ENCODE peak calls at places on chromosome 3, in five cellular contexts. V is A549, A is HCT116, D is K562, O is H1. Z is an unnamed sample.

GRCh38 chr3:107993771-107994170 is 97.1 kb downstream of the CD47 start:
- DNase-seq in V (no peak), A (no peak), O (no peak), D (no peak), Z (no peak)

GRCh38 chr3:27216955-27217552 is 152.1 kb downstream of the NEK10 start:
- DNase-seq in V (no peak), A (no peak), D (no peak), O (no peak), Z (no peak)

GRCh38 chr3:175598740-175599139 is 739.6 kb downstream of the NAALADL2 start:
- DNase-seq in D (no peak), A (no peak), O (no peak), V (no peak), Z (no peak)

GRCh38 chr3:171565133-171565532 is 104.9 kb upstream of the TNIK start:
- DNase-seq in A (no peak), D (no peak), V (no peak), O (no peak), Z (no peak)

GRCh38 chr3:120568624-120569023 is 27.5 kb upstream of the NDUFB4 start:
- DNase-seq in O (no peak), A (no peak), D (no peak), V (no peak), Z (no peak)

GRCh38 chr3:130933801-130934345 is 40.0 kb downstream of the ATP2C1 start:
- DNase-seq in A (no peak), V (no peak), O (no peak), D (no peak), Z (no peak)

GRCh38 chr3:55297706-55298105 is 189.4 kb downstream of the WNT5A start:
- DNase-seq in V (no peak), A (no peak), D (no peak), O (no peak), Z (no peak)

GRCh38 chr3:139425745-139426400 is 36.4 kb upstream of the COPB2 start:
- DNase-seq in V (no peak), D (no peak), A (no peak), O (no peak), Z (no peak)

GRCh38 chr3:80688814-80689213 is 921.0 kb upstream of the ROBO1 start:
- DNase-seq in A (no peak), V (no peak), D (no peak), O (no peak), Z (no peak)

GRCh38 chr3:48285132-48285531 is 44.2 kb downstream of the ZNF589 start:
- DNase-seq in O (no peak), V (no peak), D (no peak), A (no peak), Z (no peak)

GRCh38 chr3:50830451-50830850 is 155.7 kb downstream of the DOCK3 start:
- DNase-seq in D (no peak), O (no peak), A (no peak), V (no peak), Z (no peak)

GRCh38 chr3:22451501-22451900 is 700.5 kb upstream of the ZNF385D start:
- DNase-seq in V (no peak), A (no peak), D (no peak), O (no peak), Z (no peak)

GRCh38 chr3:86923071-86923476 is 67.9 kb downstream of the VGLL3 start:
- DNase-seq in O (no peak), D (no peak), A (no peak), V (no peak), Z (no peak)

GRCh38 chr3:95612611-95613010 is 1201.8 kb upstream of the EPHA6 start:
- DNase-seq in D (no peak), V (no peak), A (no peak), O (no peak), Z (no peak)

GRCh38 chr3:40096561-40097506 is 212.7 kb upstream of the EIF1B start:
- DNase-seq in D (no peak), A (no peak), O (no peak), V (no peak), Z (no peak)

GRCh38 chr3:153350420-153350819 is 188.4 kb downstream of the RAP2B start:
- DNase-seq in O (no peak), A (peak), V (no peak), D (no peak), Z (no peak)

GRCh38 chr3:185405243-185405642 is 42.3 kb downstream of the MAP3K13 start:
- DNase-seq in O (no peak), V (no peak), D (no peak), A (no peak), Z (no peak)

GRCh38 chr3:15271785-15272381 is 60.5 kb downstream of the SH3BP5 start:
- DNase-seq in V (no peak), O (no peak), A (no peak), D (no peak), Z (no peak)

GRCh38 chr3:50632450-50632849 is 15.5 kb downstream of the MAPKAPK3 start:
- DNase-seq in V (no peak), D (peak), O (no peak), A (no peak), Z (no peak)

GRCh38 chr3:56157693-56158092 is 310.6 kb downstream of the ERC2 start:
- DNase-seq in V (no peak), D (no peak), A (no peak), O (no peak), Z (no peak)

GRCh38 chr3:101279162-101279561 is 41.2 kb downstream of the IMPG2 start:
- DNase-seq in D (no peak), V (no peak), O (no peak), A (no peak), Z (no peak)

GRCh38 chr3:30305021-30305420 is 301.4 kb upstream of the TGFBR2 start:
- DNase-seq in V (no peak), A (no peak), O (no peak), D (no peak), Z (no peak)

GRCh38 chr3:169863458-169863899 is 6.3 kb downstream of the LRRC31 start:
- DNase-seq in O (peak), A (peak), V (peak), D (peak), Z (peak)

GRCh38 chr3:171371354-171371753 is 88.9 kb downstream of the TNIK start:
- DNase-seq in O (no peak), D (no peak), A (no peak), V (no peak), Z (no peak)

GRCh38 chr3:29385056-29385455 is 104.2 kb downstream of the RBMS3 start:
- DNase-seq in D (no peak), V (no peak), A (no peak), O (no peak), Z (no peak)

GRCh38 chr3:43477600-43477999 is 144.2 kb downstream of the ANO10 start:
- DNase-seq in A (no peak), O (no peak), V (no peak), D (no peak), Z (no peak)

GRCh38 chr3:64098686-64099085 is 75.4 kb upstream of the PSMD6 start:
- DNase-seq in A (no peak), D (no peak), O (no peak), V (no peak), Z (no peak)

GRCh38 chr3:117719316-117719926 is 1009.8 kb downstream of the TUSC7 start:
- DNase-seq in D (peak), A (peak), V (peak), O (no peak), Z (no peak)

GRCh38 chr3:16513141-16514020 is at the start of gene RFTN1:
- DNase-seq in A (no peak), D (no peak), O (peak), V (no peak), Z (peak)

GRCh38 chr3:158802399-158803023 is 657 bp downstream of the MFSD1 start:
- DNase-seq in A (no peak), D (no peak), V (no peak), O (no peak), Z (no peak)

GRCh38 chr3:137105277-137105977 is 147.6 kb downstream of the IL20RB start:
- DNase-seq in V (peak), O (no peak), D (peak), A (peak), Z (peak)
- TF ChIP-seq MAX in V (no peak), O (no peak), D (no peak), A (no peak), Z (no peak)

DNA sequence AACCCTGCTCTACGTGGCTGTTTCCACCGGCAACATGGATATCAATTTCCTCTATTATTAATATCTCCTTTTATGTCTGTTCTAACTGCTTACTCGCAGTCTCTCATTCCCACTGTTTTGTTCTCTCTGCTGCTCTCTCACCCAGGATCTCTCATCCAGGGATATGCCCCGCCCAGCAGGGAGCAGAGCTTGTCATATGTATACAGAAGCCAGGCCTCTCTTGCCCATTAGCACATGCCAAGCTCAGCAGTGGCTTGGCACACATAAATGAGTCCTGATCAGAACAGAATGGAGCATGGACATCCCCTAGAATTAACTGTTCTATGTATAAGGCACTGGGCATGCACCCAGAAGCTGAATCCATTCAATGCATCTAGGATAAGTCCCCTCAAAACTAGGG is 61.7 kb downstream of the IGSF11 start:
- DNase-seq in V (no peak), O (no peak), D (no peak), A (no peak), Z (peak)
- TF ChIP-seq MAX in V (no peak), O (no peak), D (no peak), A (no peak), Z (no peak)

DNA sequence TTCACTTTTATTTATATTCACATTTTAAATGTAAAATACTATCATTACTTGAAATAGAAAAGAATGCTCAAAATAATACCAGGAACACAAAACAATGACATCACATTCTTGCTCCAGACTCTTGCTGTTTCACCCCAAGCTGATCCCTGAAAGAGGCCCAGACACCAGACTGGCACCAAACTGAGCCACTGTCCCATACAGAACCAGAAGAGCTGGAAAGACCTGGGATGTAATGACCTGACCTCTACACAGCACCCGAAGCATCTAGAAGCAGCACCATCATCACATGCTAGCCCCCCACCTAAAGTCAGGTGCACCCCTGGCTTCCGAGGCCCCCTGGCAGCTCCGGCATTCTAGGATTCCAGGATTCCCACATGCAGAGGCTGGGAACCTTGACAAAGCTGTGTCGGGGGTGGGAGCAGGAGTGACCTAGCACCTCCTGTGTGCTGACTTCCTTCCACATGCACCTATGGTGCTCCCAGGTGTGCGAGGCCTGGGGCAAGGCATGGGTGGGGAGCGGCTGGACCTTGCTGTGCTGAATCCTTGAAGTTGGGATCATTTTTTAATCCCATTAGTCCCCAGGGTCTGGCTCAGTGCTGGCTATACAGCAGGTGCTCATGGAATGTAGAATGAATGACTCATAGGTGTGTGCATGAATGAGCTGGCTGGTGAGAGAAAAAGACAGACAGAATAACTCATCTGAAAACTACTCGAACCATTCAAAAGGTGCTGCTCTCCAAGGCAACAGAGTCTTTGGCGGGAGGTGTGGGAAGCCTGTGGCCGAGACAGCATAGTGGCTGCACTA is 144.7 kb upstream of the IQSEC1 start:
- DNase-seq in V (peak), A (peak), D (no peak), O (no peak), Z (no peak)
- TF ChIP-seq MAX in V (peak), A (peak), D (no peak), O (no peak), Z (no peak)

DNA sequence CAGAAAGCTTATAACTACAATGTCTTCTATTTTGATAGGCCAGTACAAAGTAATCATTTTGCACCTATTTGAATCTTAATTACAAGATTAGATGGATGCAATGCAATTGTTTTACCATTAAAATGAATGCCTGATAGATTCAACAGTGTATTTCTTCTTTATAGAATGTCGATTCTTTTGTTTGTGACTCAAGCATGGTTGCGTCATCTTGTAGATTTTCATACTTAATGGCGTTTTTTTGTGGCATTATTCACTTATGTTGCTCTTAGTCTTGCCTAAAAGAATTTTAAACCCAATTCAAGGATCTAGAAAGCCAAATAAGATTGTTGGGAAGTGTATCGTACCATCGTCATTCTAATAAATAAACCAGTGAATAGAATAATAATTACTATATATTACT is 21.4 kb downstream of the ZBTB38 start:
- DNase-seq in A (no peak), D (no peak), V (no peak), O (no peak), Z (no peak)
- TF ChIP-seq MAX in A (no peak), D (no peak), V (no peak), O (no peak), Z (no peak)

GRCh38 chr3:18012464-18012863 is 270.0 kb upstream of the TBC1D5 start:
- DNase-seq in D (no peak), O (no peak), V (no peak), A (no peak), Z (no peak)
- TF ChIP-seq MAX in D (no peak), O (no peak), V (no peak), A (no peak), Z (no peak)

DNA sequence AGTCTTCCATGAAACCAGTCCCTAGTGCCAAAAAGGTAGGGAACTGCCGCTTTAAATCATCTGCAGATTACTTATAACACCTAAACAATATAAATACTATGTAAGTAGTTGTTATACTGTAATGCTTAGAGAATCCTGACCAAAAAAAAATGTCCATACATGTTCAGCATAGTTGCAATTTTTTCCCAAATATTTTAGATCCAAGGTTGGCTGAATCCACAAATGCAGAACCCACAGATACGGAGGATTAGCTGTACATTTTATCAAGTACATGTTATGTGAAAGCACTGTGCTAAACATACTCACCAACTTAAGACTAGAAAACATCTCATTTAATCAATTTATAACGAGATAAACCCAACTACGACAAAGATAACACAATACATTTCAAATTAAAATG is 9.3 kb downstream of the MSL2 start:
- DNase-seq in D (no peak), V (no peak), A (no peak), O (no peak), Z (no peak)
- TF ChIP-seq MAX in D (no peak), V (no peak), A (no peak), O (no peak), Z (no peak)

Z was measured in WTC11.